ENCODE peak calls at places on chromosomes 2 and 18, in four cellular contexts. V, G, E and W are unnamed samples.

GRCh38 chr18:28267276-28267675 is 90.3 kb upstream of the CDH2 start:
- DNase-seq in V (no peak), G (no peak), E (no peak), W (no peak)

GRCh38 chr18:43159091-43159490 is 43.6 kb upstream of the RIT2 start:
- DNase-seq in V (no peak), G (no peak), E (no peak), W (no peak)

GRCh38 chr2:9249036-9249800 is 42.6 kb downstream of the ASAP2 start:
- DNase-seq in V (no peak), G (peak), E (no peak), W (no peak)

GRCh38 chr18:46152436-46152807 is 48.2 kb downstream of the HAUS1 start:
- DNase-seq in V (no peak), G (peak), E (no peak), W (no peak)

GRCh38 chr2:233152541-233152940 is 92.4 kb downstream of the INPP5D start:
- DNase-seq in V (no peak), G (peak), E (no peak), W (no peak)

GRCh38 chr18:8238507-8238906 is 370.7 kb upstream of the RAB12 start:
- DNase-seq in V (no peak), G (no peak), E (no peak), W (no peak)

GRCh38 chr2:150570712-150571111 is 83.2 kb upstream of the RND3 start:
- DNase-seq in V (no peak), G (peak), E (no peak), W (no peak)

GRCh38 chr2:198545411-198545810 is 741.0 kb downstream of the PLCL1 start:
- DNase-seq in V (no peak), G (peak), E (no peak), W (no peak)

GRCh38 chr2:113032737-113033136 is 19.9 kb downstream of the IL36B start:
- DNase-seq in V (no peak), G (no peak), E (no peak), W (no peak)

GRCh38 chr2:173386441-173387044 is 31.9 kb downstream of the CDCA7 start:
- DNase-seq in V (no peak), G (no peak), E (no peak), W (no peak)

GRCh38 chr2:182587831-182588230 is 128.2 kb upstream of the DNAJC10 start:
- DNase-seq in V (no peak), G (peak), E (no peak), W (no peak)

GRCh38 chr2:30208453-30208852 is 22.9 kb upstream of the LBH start:
- DNase-seq in V (peak), G (peak), E (peak), W (no peak)

GRCh38 chr2:16675781-16676180 is 10.1 kb upstream of the CYRIA start:
- DNase-seq in V (no peak), G (no peak), E (no peak), W (no peak)

GRCh38 chr2:146651361-146651760 is 1193.5 kb upstream of the ACVR2A start:
- DNase-seq in V (no peak), G (peak), E (no peak), W (no peak)

GRCh38 chr2:230940476-230940815 is 15.4 kb upstream of the GPR55 start:
- DNase-seq in V (no peak), G (no peak), E (no peak), W (no peak)
- TF ChIP-seq CHD1 in V (no peak), G (no peak), E (no peak), W (no peak)

GRCh38 chr2:21042958-21043743 is 722 bp downstream of the APOB start:
- DNase-seq in V (peak), G (peak), E (peak), W (no peak)
- TF ChIP-seq CHD1 in V (no peak), G (no peak), E (no peak), W (no peak)

GRCh38 chr2:133209325-133209724 is 358.9 kb downstream of the NCKAP5 start:
- DNase-seq in V (no peak), G (no peak), E (no peak), W (no peak)

GRCh38 chr2:133215477-133215876 is 352.8 kb downstream of the NCKAP5 start:
- DNase-seq in V (no peak), G (no peak), E (no peak), W (no peak)

GRCh38 chr2:133218204-133218603 is 350.1 kb downstream of the NCKAP5 start:
- DNase-seq in V (no peak), G (no peak), E (no peak), W (no peak)

GRCh38 chr2:133213651-133214050 is 354.6 kb downstream of the NCKAP5 start:
- DNase-seq in V (no peak), G (peak), E (no peak), W (no peak)
- TF ChIP-seq CHD1 in V (no peak), G (no peak), E (no peak), W (no peak)

DNA sequence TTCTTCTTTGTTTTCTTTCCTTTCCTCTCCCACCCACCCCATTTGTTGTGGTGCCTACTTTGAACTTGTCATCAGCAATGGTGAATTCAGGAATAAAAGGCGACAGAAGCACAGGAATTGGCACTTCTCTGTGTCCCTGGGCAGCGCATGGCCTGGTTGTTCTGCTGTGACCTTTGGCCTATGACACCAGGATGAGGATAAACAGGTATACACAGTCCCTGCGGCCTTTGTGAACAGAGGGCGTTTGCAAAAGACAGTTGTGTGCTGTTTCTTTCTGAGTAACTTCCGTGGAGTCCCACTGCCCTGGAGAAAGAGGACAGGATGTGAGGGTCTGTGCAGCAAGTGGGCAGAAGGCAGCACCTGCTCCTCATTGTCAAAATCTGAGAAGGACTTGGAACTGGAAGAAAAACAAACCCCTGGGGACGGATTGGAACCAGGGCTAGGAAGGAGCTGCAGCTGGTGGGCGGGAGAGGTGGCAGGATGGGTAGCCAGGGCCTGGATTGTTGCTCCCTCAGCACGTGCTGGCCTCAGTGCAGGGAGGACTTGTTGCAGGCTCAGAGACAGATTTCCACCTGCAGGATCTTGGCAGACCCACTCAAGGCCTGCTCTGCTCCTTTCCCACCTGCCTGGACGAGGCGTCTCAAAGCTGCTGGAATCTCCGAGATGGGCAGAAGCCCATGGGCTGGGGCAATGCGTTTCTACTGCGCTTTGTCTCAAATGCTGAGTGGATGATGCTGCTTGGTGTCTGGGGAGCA is 159.5 kb downstream of the ACKR3 start:
- DNase-seq in V (no peak), G (no peak), E (no peak), W (no peak)
- TF ChIP-seq CHD1 in V (no peak), G (no peak), E (no peak), W (no peak)

DNA sequence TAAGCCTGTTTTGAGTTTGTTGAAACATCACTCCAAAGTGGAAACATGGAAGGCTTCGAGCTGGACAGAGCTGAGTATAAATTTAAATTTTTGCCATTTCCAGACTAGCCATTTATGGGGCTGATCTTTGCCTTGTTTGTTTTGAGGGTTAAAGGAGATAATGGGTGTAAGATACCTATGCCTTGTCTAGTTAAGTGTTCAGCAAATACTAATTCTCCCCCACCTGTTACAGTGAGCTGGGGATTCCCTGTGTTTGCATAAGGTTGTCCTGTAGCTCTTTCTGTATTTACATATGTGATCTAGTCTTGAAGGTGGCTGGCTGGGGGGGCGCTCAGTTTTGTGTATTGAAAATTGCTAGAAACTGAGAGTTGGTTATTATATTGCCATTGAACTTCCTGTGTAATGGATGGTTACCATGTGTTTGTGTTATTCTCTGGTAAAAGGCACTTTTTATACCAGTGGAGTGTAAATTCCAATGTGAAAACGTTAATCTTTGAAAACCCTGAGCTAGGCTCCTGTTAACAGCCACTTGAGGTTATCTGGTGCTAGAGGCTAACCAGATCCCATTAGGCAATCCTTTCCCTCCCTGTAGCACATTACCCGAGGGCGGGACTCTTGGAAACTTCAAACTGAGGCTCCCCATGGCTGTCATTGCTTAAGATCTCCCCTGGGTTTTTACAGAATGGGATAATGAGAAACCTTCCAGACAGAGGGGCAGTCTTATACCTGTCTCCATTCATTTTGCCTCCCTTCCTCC is 26.7 kb downstream of the TANC1 start:
- DNase-seq in V (no peak), G (no peak), E (no peak), W (no peak)
- TF ChIP-seq CHD1 in V (no peak), G (no peak), E (no peak), W (no peak)